ENCODE peak calls at places on chromosomes 4 and X, in nine cellular contexts. One of them, this sample, is unnamed.

GRCh38 chrX:51891821-51892551 is 1.4 kb upstream of the MAGED1 start:
- DNase-seq in stimulated activated CD4-positive, alpha-beta T cell treated with anti-CD3 and anti-CD28 coated beads, Interleukin-15, amount 100 ng/mL, for 1 hour: no peak
- DNase-seq in ureter: no peak
- DNase-seq in fibroblast of mammary gland: peak; percentile 94
- DNase-seq in AG08395: peak; percentile 46
- DNase-seq in ovary: peak; percentile 36
- DNase-seq in T-helper 1 cell: no peak
- DNase-seq in heart right ventricle: no peak
- DNase-seq in fibroblast of lung: peak; percentile 71
- DNase-seq in this sample: no peak

GRCh38 chr4:24991015-24991414 is 39.7 kb downstream of the LGI2 start:
- DNase-seq in T-helper 1 cell: no peak
- DNase-seq in stimulated activated CD4-positive, alpha-beta T cell treated with anti-CD3 and anti-CD28 coated beads, Interleukin-15, amount 100 ng/mL, for 1 hour: no peak
- DNase-seq in AG08395: peak; percentile 51
- DNase-seq in ovary: no peak
- DNase-seq in heart right ventricle: no peak
- DNase-seq in ureter: no peak
- DNase-seq in fibroblast of mammary gland: peak; percentile 64
- DNase-seq in fibroblast of lung: peak; percentile 15
- DNase-seq in this sample: no peak

GRCh38 chr4:1336079-1336478 is 10.9 kb upstream of the UVSSA start:
- DNase-seq in ureter: no peak
- DNase-seq in fibroblast of mammary gland: peak; percentile 78
- DNase-seq in AG08395: no peak
- DNase-seq in stimulated activated CD4-positive, alpha-beta T cell treated with anti-CD3 and anti-CD28 coated beads, Interleukin-15, amount 100 ng/mL, for 1 hour: no peak
- DNase-seq in T-helper 1 cell: no peak
- DNase-seq in fibroblast of lung: peak; percentile 69
- DNase-seq in heart right ventricle: no peak
- DNase-seq in ovary: no peak
- DNase-seq in this sample: no peak

GRCh38 chr4:109939153-109939552 is 26.5 kb downstream of the EGF start:
- DNase-seq in ovary: no peak
- DNase-seq in AG08395: no peak
- DNase-seq in stimulated activated CD4-positive, alpha-beta T cell treated with anti-CD3 and anti-CD28 coated beads, Interleukin-15, amount 100 ng/mL, for 1 hour: no peak
- DNase-seq in T-helper 1 cell: no peak
- DNase-seq in fibroblast of lung: no peak
- DNase-seq in fibroblast of mammary gland: no peak
- DNase-seq in heart right ventricle: no peak
- DNase-seq in ureter: no peak
- DNase-seq in this sample: no peak

GRCh38 chr4:48896845-48897244 is 9.7 kb downstream of the OCIAD2 start:
- DNase-seq in ovary: no peak
- DNase-seq in ureter: no peak
- DNase-seq in AG08395: no peak
- DNase-seq in fibroblast of mammary gland: no peak
- DNase-seq in heart right ventricle: no peak
- DNase-seq in T-helper 1 cell: no peak
- DNase-seq in stimulated activated CD4-positive, alpha-beta T cell treated with anti-CD3 and anti-CD28 coated beads, Interleukin-15, amount 100 ng/mL, for 1 hour: no peak
- DNase-seq in fibroblast of lung: no peak
- DNase-seq in this sample: no peak

GRCh38 chr4:1207603-1208265 is 35.4 kb upstream of the SPON2 start:
- DNase-seq in T-helper 1 cell: no peak
- DNase-seq in ovary: peak; percentile 93
- DNase-seq in fibroblast of lung: peak; percentile 95
- DNase-seq in stimulated activated CD4-positive, alpha-beta T cell treated with anti-CD3 and anti-CD28 coated beads, Interleukin-15, amount 100 ng/mL, for 1 hour: no peak
- DNase-seq in fibroblast of mammary gland: peak; percentile 90
- DNase-seq in AG08395: peak; percentile 78
- DNase-seq in ureter: peak; percentile 64
- DNase-seq in heart right ventricle: peak; percentile 75
- DNase-seq in this sample: no peak

GRCh38 chr4:68152411-68152810 is 22.7 kb upstream of the TMPRSS11F start:
- DNase-seq in ovary: no peak
- DNase-seq in ureter: no peak
- DNase-seq in heart right ventricle: no peak
- DNase-seq in T-helper 1 cell: no peak
- DNase-seq in fibroblast of lung: no peak
- DNase-seq in fibroblast of mammary gland: no peak
- DNase-seq in AG08395: no peak
- DNase-seq in stimulated activated CD4-positive, alpha-beta T cell treated with anti-CD3 and anti-CD28 coated beads, Interleukin-15, amount 100 ng/mL, for 1 hour: no peak
- DNase-seq in this sample: no peak

GRCh38 chr4:153244969-153245368 is 40.7 kb downstream of the TRIM2 start:
- DNase-seq in ovary: no peak
- DNase-seq in ureter: no peak
- DNase-seq in fibroblast of mammary gland: no peak
- DNase-seq in heart right ventricle: no peak
- DNase-seq in AG08395: no peak
- DNase-seq in stimulated activated CD4-positive, alpha-beta T cell treated with anti-CD3 and anti-CD28 coated beads, Interleukin-15, amount 100 ng/mL, for 1 hour: no peak
- DNase-seq in fibroblast of lung: no peak
- DNase-seq in T-helper 1 cell: no peak
- DNase-seq in this sample: no peak

GRCh38 chr4:24809376-24809775 is 14.0 kb downstream of the SOD3 start:
- DNase-seq in AG08395: no peak
- DNase-seq in ovary: no peak
- DNase-seq in T-helper 1 cell: no peak
- DNase-seq in fibroblast of mammary gland: no peak
- DNase-seq in ureter: no peak
- DNase-seq in stimulated activated CD4-positive, alpha-beta T cell treated with anti-CD3 and anti-CD28 coated beads, Interleukin-15, amount 100 ng/mL, for 1 hour: no peak
- DNase-seq in heart right ventricle: no peak
- DNase-seq in fibroblast of lung: no peak
- DNase-seq in this sample: no peak

This sample was measured in nephron progenitor cell.